ENCODE peak calls at places on chromosomes 16 and 17, in seven cellular contexts. I is transverse colon, E is H1, D is stomach, O is SK-N-SH, K is suprapubic skin, S is HepG2. P is an unnamed sample.
A peak's percentile ranks its signal among the peaks of the same experiment; 100 is the strongest.

GRCh38 chr17:63623786-63624185 is 1.6 kb downstream of the MAP3K3 start:
- DNase-seq in O (no peak), D (no peak), I (no peak), K (no peak), S (no peak), E (no peak), P (no peak)

GRCh38 chr16:48101069-48101674 is 54.6 kb downstream of the ABCC12 start:
- DNase-seq in E (no peak), O (no peak), K (no peak), D (no peak), S (no peak), I (no peak), P (no peak)

GRCh38 chr16:574021-574760 is 4.4 kb downstream of the PIGQ start:
- DNase-seq in I (no peak), E (no peak), K (no peak), O (no peak), D (peak; percentile 58), S (no peak), P (no peak)

GRCh38 chr16:23324727-23325126 is 22.6 kb downstream of the SCNN1B start:
- DNase-seq in D (peak; percentile 78), O (no peak), E (no peak), I (peak; percentile 94), K (peak; percentile 64), S (peak; percentile 44), P (peak; percentile 92)

GRCh38 chr17:45433136-45433535 is 466 bp upstream of the ARHGAP27 start:
- DNase-seq in E (no peak), S (no peak), O (peak; percentile 8), I (no peak), K (no peak), D (no peak), P (no peak)

GRCh38 chr16:72837846-72838661 is 209.9 kb downstream of the ZFHX3 start:
- DNase-seq in E (no peak), D (no peak), S (no peak), I (no peak), K (no peak), O (no peak), P (no peak)

GRCh38 chr16:3819741-3820724 is 60.5 kb downstream of the CREBBP start:
- DNase-seq in K (no peak), D (peak; percentile 38), I (peak; percentile 19), S (no peak), O (peak; percentile 79), E (no peak), P (no peak)

GRCh38 chr16:84511180-84511800 is 6.8 kb upstream of the MEAK7 start:
- DNase-seq in E (peak; percentile 89), D (peak; percentile 90), S (peak; percentile 68), I (peak; percentile 88), O (peak; percentile 85), K (peak; percentile 92), P (peak; percentile 84)

GRCh38 chr16:8178271-8178670 is 412.0 kb downstream of the TMEM114 start:
- DNase-seq in I (no peak), D (no peak), K (no peak), O (no peak), S (no peak), E (no peak), P (no peak)

GRCh38 chr16:20430948-20431347 is 20.4 kb upstream of the ACSM2A start:
- DNase-seq in E (no peak), O (no peak), I (no peak), S (no peak), D (no peak), K (no peak), P (no peak)

GRCh38 chr16:20918486-20919239 is 18.1 kb downstream of the LYRM1 start:
- DNase-seq in I (no peak), K (peak; percentile 74), E (no peak), O (no peak), D (no peak), S (no peak), P (peak; percentile 66)

GRCh38 chr16:20073203-20074088 is at the start of gene GPR139:
- DNase-seq in D (no peak), K (no peak), I (no peak), S (no peak), E (peak; percentile 83), O (peak; percentile 66), P (no peak)

GRCh38 chr16:55452996-55453395 is 26.0 kb upstream of the MMP2 start:
- DNase-seq in I (no peak), E (no peak), K (no peak), S (no peak), O (no peak), D (no peak), P (no peak)

GRCh38 chr16:31201511-31202401 is 804 bp downstream of the PYCARD start:
- DNase-seq in D (peak; percentile 47), K (peak; percentile 79), O (peak; percentile 50), E (peak; percentile 81), I (peak; percentile 85), S (no peak), P (peak; percentile 88)

GRCh38 chr16:30163538-30163937 is 19.9 kb upstream of the CORO1A start:
- DNase-seq in D (no peak), K (no peak), O (no peak), E (no peak), S (no peak), I (no peak), P (no peak)

GRCh38 chr16:30166202-30166902 is 17.1 kb upstream of the CORO1A start:
- DNase-seq in D (no peak), K (no peak), O (no peak), E (no peak), S (no peak), I (no peak), P (peak; percentile 35)
- TF ChIP-seq EP300 in D (no peak), K (no peak), O (no peak), E (no peak), S (no peak), I (no peak), P (no peak)

GRCh38 chr17:6507535-6507934 is 48.8 kb downstream of the PITPNM3 start:
- DNase-seq in D (no peak), K (no peak), O (no peak), S (no peak), E (no peak), I (peak; percentile 54), P (no peak)
- TF ChIP-seq POLR2AphosphoS5 in D (peak; percentile 14), K (no peak), O (no peak), S (no peak), E (no peak), I (peak; percentile 39), P (no peak)

DNA sequence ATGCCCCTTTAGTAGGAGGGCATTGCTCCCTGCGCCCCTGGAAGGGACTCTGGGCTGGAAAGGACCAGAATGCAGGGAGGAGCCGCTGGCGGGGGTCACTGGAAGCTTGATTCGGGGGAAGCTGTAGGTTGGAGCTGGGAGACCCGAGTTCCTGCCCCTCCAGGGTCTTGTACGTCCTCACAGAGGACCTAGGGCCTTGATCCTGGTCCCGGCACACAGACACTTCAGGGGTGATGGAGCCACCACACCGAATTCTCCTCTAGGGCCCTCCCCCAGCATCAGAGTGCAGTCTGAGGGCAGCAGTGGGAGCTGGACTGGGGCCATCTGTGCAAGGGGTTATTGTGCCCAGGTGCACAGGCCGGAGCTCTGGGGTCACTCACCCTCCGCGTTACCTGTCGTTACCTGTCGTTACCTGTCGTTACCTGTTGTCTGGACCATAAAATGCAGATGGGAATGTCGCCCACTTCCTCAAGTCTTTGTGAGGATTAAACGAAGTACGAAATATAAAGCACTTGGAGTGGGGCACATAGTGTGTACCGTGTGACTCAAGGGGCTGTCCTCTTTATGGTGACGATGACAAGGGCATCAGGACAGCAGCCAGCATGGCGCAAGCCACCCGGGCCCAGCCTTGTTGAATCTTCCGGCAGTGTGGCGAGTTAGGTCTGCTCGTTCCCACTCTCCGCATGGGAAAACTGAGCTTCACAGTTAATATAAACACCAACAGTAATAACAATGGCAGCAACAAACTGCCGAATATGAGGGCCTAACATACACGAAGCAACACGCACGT is 48.6 kb downstream of the CMIP start:
- DNase-seq in D (no peak), S (no peak), O (no peak), I (no peak), K (peak; percentile 70), E (no peak), P (no peak)
- H3K27ac ChIP-seq in D (peak overlapping the region; percentile 55), S (peak overlapping the region; percentile 1), O (peak overlapping the region; percentile 60), I (peak overlapping the region; percentile 36), K (peak overlapping the region; percentile 81), E (no peak overlapping the region), P (peak overlapping the region; percentile 62)

GRCh38 chr16:82118749-82119148 is 51.3 kb downstream of the MPHOSPH6 start:
- DNase-seq in E (no peak), S (no peak), K (no peak), I (no peak), D (no peak), O (no peak), P (no peak)

GRCh38 chr16:82124651-82125050 is 45.4 kb downstream of the MPHOSPH6 start:
- DNase-seq in D (no peak), I (no peak), E (no peak), S (no peak), O (no peak), K (no peak), P (no peak)

DNA sequence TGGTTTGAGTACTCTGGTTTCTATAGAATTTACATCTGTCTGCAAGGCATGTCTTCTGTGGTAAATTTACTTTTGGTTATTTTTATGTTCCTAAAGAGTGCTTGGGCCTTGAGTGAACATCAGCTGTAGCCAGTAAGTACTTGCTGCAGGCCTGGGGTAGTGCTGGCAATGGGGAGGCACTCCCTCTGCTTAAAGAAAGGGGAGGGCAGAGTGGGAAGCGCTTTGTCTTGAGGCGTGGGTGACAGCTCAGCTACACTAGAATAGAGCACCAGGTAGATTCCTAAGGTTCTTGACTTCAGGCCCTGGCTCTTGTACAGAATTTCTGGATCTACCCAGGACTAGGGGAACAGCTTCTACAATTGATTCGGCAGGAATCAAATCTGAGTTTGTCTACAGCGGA is 50.6 kb downstream of the MPHOSPH6 start:
- DNase-seq in S (no peak), K (no peak), E (no peak), O (no peak), I (no peak), D (no peak), P (no peak)
- TF ChIP-seq EP300 in S (no peak), K (no peak), E (no peak), O (no peak), I (no peak), D (no peak), P (no peak)

GRCh38 chr17:30212750-30213149 is 22.7 kb downstream of the SLC6A4 start:
- DNase-seq in E (no peak), O (no peak), I (no peak), K (no peak), S (no peak), D (no peak), P (no peak)
- TF ChIP-seq POLR2AphosphoS5 in E (no peak), O (no peak), I (no peak), K (no peak), S (no peak), D (no peak), P (no peak)

GRCh38 chr17:1626333-1626732 is 2.3 kb downstream of the SLC43A2 start:
- DNase-seq in E (no peak), S (no peak), O (no peak), I (no peak), K (no peak), D (no peak), P (no peak)
- H3K27ac ChIP-seq in E (no peak overlapping the region), S (peak overlapping the region; percentile 2), O (no peak overlapping the region), I (peak overlapping the region; percentile 94), K (peak overlapping the region; percentile 1), D (peak overlapping the region; percentile 90), P (peak overlapping the region; percentile 93)

GRCh38 chr16:68492501-68493411 is 44.4 kb upstream of the SMPD3 start:
- DNase-seq in K (no peak), E (no peak), I (peak; percentile 66), S (no peak), O (no peak), D (peak; percentile 94), P (no peak)
- TF ChIP-seq EP300 in K (no peak), E (no peak), I (no peak), S (no peak), O (no peak), D (no peak), P (no peak)

GRCh38 chr17:57438031-57438731 is 181.9 kb downstream of the MSI2 start:
- DNase-seq in O (peak; percentile 78), S (no peak), E (no peak), D (no peak), K (no peak), I (no peak), P (no peak)
- TF ChIP-seq POLR2AphosphoS5 in O (no peak), S (no peak), E (no peak), D (no peak), K (no peak), I (no peak), P (no peak)

P was measured in upper lobe of left lung.